ENCODE peak calls at places on chromosomes 7 and 10, in four cellular contexts. R is small intestine; Q is ureter; E is stimulated activated CD4-positive, alpha-beta T cell treated with anti-CD3 and anti-CD28 coated beads, Interleukin-15, amount 100 ng/mL, for 24 hours. H is an unnamed sample.

GRCh38 chr7:158271646-158272045 is 316.0 kb downstream of the PTPRN2 start:
- DNase-seq in R (no peak), Q (no peak), E (no peak), H (no peak)

GRCh38 chr10:43226441-43226840 is 40.4 kb downstream of the RASGEF1A start:
- DNase-seq in R (no peak), Q (no peak), E (no peak), H (peak)

GRCh38 chr10:30058570-30059132 is 735 bp downstream of the JCAD start:
- DNase-seq in R (no peak), Q (no peak), E (no peak), H (peak)

GRCh38 chr7:23022258-23022745 is 8.4 kb upstream of the HYCC1 start:
- DNase-seq in R (no peak), Q (no peak), E (no peak), H (no peak)

GRCh38 chr10:71911296-71911954 is 52.8 kb upstream of the CHST3 start:
- DNase-seq in R (no peak), Q (no peak), E (no peak), H (no peak)

GRCh38 chr10:124561206-124561605 is 99.6 kb downstream of the LHPP start:
- DNase-seq in R (no peak), Q (no peak), E (no peak), H (no peak)

GRCh38 chr10:112344261-112344660 is 29.7 kb upstream of the ACSL5 start:
- DNase-seq in R (no peak), Q (no peak), E (no peak), H (no peak)

GRCh38 chr7:114785496-114785895 is 136.4 kb upstream of the MDFIC start:
- DNase-seq in R (no peak), Q (no peak), E (no peak), H (no peak)

GRCh38 chr10:120953897-120954296 is 102.7 kb downstream of the WDR11 start:
- DNase-seq in R (no peak), Q (no peak), E (no peak), H (no peak)

GRCh38 chr10:113856563-113856962 is 2.1 kb downstream of the NHLRC2 start:
- DNase-seq in R (peak), Q (no peak), E (no peak), H (no peak)

GRCh38 chr7:42385912-42386311 is 148.9 kb upstream of the GLI3 start:
- DNase-seq in R (no peak), Q (no peak), E (no peak), H (no peak)

GRCh38 chr10:43998021-43998809 is 349.5 kb upstream of the ZNF32 start:
- DNase-seq in R (no peak), Q (no peak), E (no peak), H (no peak)

GRCh38 chr7:251005-251404 is 39.0 kb upstream of the FOXL3 start:
- DNase-seq in R (no peak), Q (no peak), E (no peak), H (no peak)

GRCh38 chr10:133336131-133337078 is at the start of gene CALY:
- DNase-seq in R (peak), Q (no peak), E (peak), H (peak)

GRCh38 chr10:43610636-43611035 is 4.4 kb downstream of the ZNF485 start:
- DNase-seq in R (no peak), Q (no peak), E (no peak), H (no peak)

GRCh38 chr7:56115852-56116538 is at the start of gene NUPR2:
- DNase-seq in R (peak), Q (no peak), E (no peak), H (no peak)

GRCh38 chr7:139328375-139328774 is 12.8 kb upstream of the FMC1 start:
- DNase-seq in R (no peak), Q (no peak), E (no peak), H (no peak)

GRCh38 chr7:26534649-26535482 is 243.2 kb downstream of the SNX10 start:
- DNase-seq in R (no peak), Q (no peak), E (no peak), H (peak)

GRCh38 chr7:78924581-78924980 is 528.9 kb downstream of the MAGI2 start:
- DNase-seq in R (no peak), Q (no peak), E (no peak), H (no peak)

GRCh38 chr7:13031481-13031880 is 344.0 kb downstream of the ARL4A start:
- DNase-seq in R (no peak), Q (no peak), E (no peak), H (no peak)

GRCh38 chr10:4847580-4848020 is 21.6 kb downstream of the AKR1E2 start:
- DNase-seq in R (no peak), Q (no peak), E (no peak), H (no peak)

GRCh38 chr7:23863209-23863798 is 153.3 kb downstream of the STK31 start:
- DNase-seq in R (peak), Q (no peak), E (peak), H (peak)

GRCh38 chr10:117007080-117007479 is 2.1 kb upstream of the SHTN1 start:
- DNase-seq in R (no peak), Q (no peak), E (no peak), H (no peak)

GRCh38 chr10:12243860-12244620 is 48.1 kb downstream of the CDC123 start:
- DNase-seq in R (no peak), Q (no peak), E (no peak), H (no peak)

GRCh38 chr10:61289813-61290212 is 163.4 kb downstream of the TMEM26 start:
- DNase-seq in R (no peak), Q (no peak), E (no peak), H (no peak)

GRCh38 chr7:148925836-148926235 is 41.7 kb upstream of the EZH2 start:
- DNase-seq in R (no peak), Q (no peak), E (no peak), H (no peak)

GRCh38 chr10:107103174-107104025 is 61.1 kb downstream of the SORCS1 start:
- DNase-seq in R (no peak), Q (no peak), E (no peak), H (no peak)